ENCODE peak calls at places on chromosomes 16 and 17, in four cellular contexts. One of them, this sample, is unnamed.
A peak's percentile ranks its signal among the peaks of the same experiment; 100 is the strongest.

GRCh38 chr17:57242148-57242547 is 14.2 kb upstream of the MSI2 start:
- DNase-seq in left lung: no peak
- DNase-seq in foreskin fibroblast: no peak
- DNase-seq in esophagus squamous epithelium: no peak
- DNase-seq in this sample: no peak

GRCh38 chr17:81996757-81997441 is 19.5 kb downstream of the ASPSCR1 start:
- DNase-seq in left lung: no peak
- DNase-seq in foreskin fibroblast: no peak
- DNase-seq in esophagus squamous epithelium: no peak
- DNase-seq in this sample: no peak

GRCh38 chr16:75262104-75262799 is 10.8 kb upstream of the BCAR1 start:
- DNase-seq in left lung: no peak
- DNase-seq in foreskin fibroblast: peak; percentile 70
- DNase-seq in esophagus squamous epithelium: no peak
- DNase-seq in this sample: no peak

GRCh38 chr16:31874354-31875111 is 926 bp downstream of the ZNF267 start:
- DNase-seq in left lung: no peak
- DNase-seq in foreskin fibroblast: peak; percentile 60
- DNase-seq in esophagus squamous epithelium: no peak
- DNase-seq in this sample: no peak

GRCh38 chr17:29401237-29401636 is 11.1 kb downstream of the TAOK1 start:
- DNase-seq in left lung: no peak
- DNase-seq in foreskin fibroblast: no peak
- DNase-seq in esophagus squamous epithelium: no peak
- DNase-seq in this sample: no peak

GRCh38 chr16:66668777-66669444 is 27.6 kb downstream of the CMTM4 start:
- DNase-seq in left lung: no peak
- DNase-seq in foreskin fibroblast: peak; percentile 88
- DNase-seq in esophagus squamous epithelium: no peak
- DNase-seq in this sample: peak; percentile 48

GRCh38 chr16:69772560-69773254 is 10.6 kb downstream of the WWP2 start:
- DNase-seq in left lung: no peak
- DNase-seq in foreskin fibroblast: peak; percentile 47
- DNase-seq in esophagus squamous epithelium: no peak
- DNase-seq in this sample: no peak

GRCh38 chr17:80633994-80634566 is 89.4 kb downstream of the RPTOR start:
- DNase-seq in left lung: no peak
- DNase-seq in foreskin fibroblast: no peak
- DNase-seq in esophagus squamous epithelium: no peak
- DNase-seq in this sample: no peak

GRCh38 chr17:5610956-5611355 is 26.6 kb upstream of the NLRP1 start:
- DNase-seq in left lung: no peak
- DNase-seq in foreskin fibroblast: no peak
- DNase-seq in esophagus squamous epithelium: no peak
- DNase-seq in this sample: no peak

GRCh38 chr17:47850692-47851573 is at the start of gene SP6:
- DNase-seq in left lung: peak; percentile 94
- DNase-seq in foreskin fibroblast: peak; percentile 85
- DNase-seq in esophagus squamous epithelium: no peak
- DNase-seq in this sample: no peak

GRCh38 chr17:18143044-18143936 is 34.7 kb downstream of the MYO15A start:
- DNase-seq in left lung: no peak
- DNase-seq in foreskin fibroblast: peak; percentile 48
- DNase-seq in esophagus squamous epithelium: no peak
- DNase-seq in this sample: no peak

GRCh38 chr17:37361543-37361942 is 14.2 kb upstream of the C17orf78 start:
- DNase-seq in left lung: no peak
- DNase-seq in foreskin fibroblast: peak; percentile 8
- DNase-seq in esophagus squamous epithelium: no peak
- DNase-seq in this sample: no peak

GRCh38 chr16:57999366-57999970 is 1.0 kb downstream of the ZNF319 start:
- DNase-seq in left lung: no peak
- DNase-seq in foreskin fibroblast: peak; percentile 54
- DNase-seq in esophagus squamous epithelium: no peak
- DNase-seq in this sample: no peak

GRCh38 chr17:16348586-16348985 is 4.7 kb downstream of the CENPV start:
- DNase-seq in left lung: no peak
- DNase-seq in foreskin fibroblast: no peak
- DNase-seq in esophagus squamous epithelium: no peak
- DNase-seq in this sample: no peak

GRCh38 chr16:62036101-62036806 is at the start of gene CDH8:
- DNase-seq in left lung: peak; percentile 84
- DNase-seq in foreskin fibroblast: peak; percentile 2
- DNase-seq in esophagus squamous epithelium: no peak
- DNase-seq in this sample: no peak

GRCh38 chr17:266701-267656 is 85.5 kb upstream of the DOC2B start:
- DNase-seq in left lung: peak; percentile 38
- DNase-seq in foreskin fibroblast: no peak
- DNase-seq in esophagus squamous epithelium: no peak
- DNase-seq in this sample: no peak

GRCh38 chr16:14179116-14179515 is 108.0 kb downstream of the MRTFB start:
- DNase-seq in left lung: no peak
- DNase-seq in foreskin fibroblast: peak; percentile 57
- DNase-seq in esophagus squamous epithelium: no peak
- DNase-seq in this sample: no peak

GRCh38 chr17:869567-870530 is 87.7 kb downstream of the MRM3 start:
- DNase-seq in left lung: no peak
- DNase-seq in foreskin fibroblast: peak; percentile 55
- DNase-seq in esophagus squamous epithelium: no peak
- DNase-seq in this sample: peak; percentile 77

GRCh38 chr17:19706791-19707727 is 9.3 kb downstream of the SLC47A2 start:
- DNase-seq in left lung: peak; percentile 53
- DNase-seq in foreskin fibroblast: no peak
- DNase-seq in esophagus squamous epithelium: no peak
- DNase-seq in this sample: no peak

GRCh38 chr16:58490100-58490499 is 9.8 kb upstream of the NDRG4 start:
- DNase-seq in left lung: peak; percentile 34
- DNase-seq in foreskin fibroblast: no peak
- DNase-seq in esophagus squamous epithelium: no peak
- DNase-seq in this sample: no peak

GRCh38 chr17:70355185-70355584 is 185.9 kb downstream of the KCNJ2 start:
- DNase-seq in left lung: no peak
- DNase-seq in foreskin fibroblast: peak; percentile 78
- DNase-seq in esophagus squamous epithelium: no peak
- DNase-seq in this sample: no peak

GRCh38 chr17:44533533-44534246 is 23.6 kb upstream of the FZD2 start:
- DNase-seq in left lung: peak; percentile 94
- DNase-seq in foreskin fibroblast: peak; percentile 96
- DNase-seq in esophagus squamous epithelium: no peak
- DNase-seq in this sample: no peak

GRCh38 chr16:69320731-69321073 is 9.6 kb downstream of the VPS4A start:
- DNase-seq in left lung: no peak
- DNase-seq in foreskin fibroblast: no peak
- DNase-seq in esophagus squamous epithelium: no peak
- DNase-seq in this sample: no peak

GRCh38 chr17:15000661-15001060 is 264.5 kb downstream of the PMP22 start:
- DNase-seq in left lung: no peak
- DNase-seq in foreskin fibroblast: no peak
- DNase-seq in esophagus squamous epithelium: no peak
- DNase-seq in this sample: no peak

GRCh38 chr16:28499854-28500253 is 5.4 kb downstream of the APOBR start:
- DNase-seq in left lung: no peak
- DNase-seq in foreskin fibroblast: no peak
- DNase-seq in esophagus squamous epithelium: no peak
- DNase-seq in this sample: no peak

GRCh38 chr16:8936421-8936820 is 27.3 kb downstream of the USP7 start:
- DNase-seq in left lung: no peak
- DNase-seq in foreskin fibroblast: peak; percentile 65
- DNase-seq in esophagus squamous epithelium: no peak
- DNase-seq in this sample: no peak

GRCh38 chr17:4256952-4257351 is 6.8 kb downstream of the ANKFY1 start:
- DNase-seq in left lung: no peak
- DNase-seq in foreskin fibroblast: peak; percentile 12
- DNase-seq in esophagus squamous epithelium: no peak
- DNase-seq in this sample: no peak

GRCh38 chr17:49996495-49997255 is 1.7 kb upstream of the DLX3 start:
- DNase-seq in left lung: peak; percentile 91
- DNase-seq in foreskin fibroblast: peak; percentile 62
- DNase-seq in esophagus squamous epithelium: no peak
- DNase-seq in this sample: no peak

GRCh38 chr16:11788914-11789313 is 8.1 kb downstream of the ZC3H7A start:
- DNase-seq in left lung: no peak
- DNase-seq in foreskin fibroblast: no peak
- DNase-seq in esophagus squamous epithelium: no peak
- DNase-seq in this sample: no peak

GRCh38 chr17:74921769-74922168 is 1.3 kb downstream of the USH1G start:
- DNase-seq in left lung: no peak
- DNase-seq in foreskin fibroblast: no peak
- DNase-seq in esophagus squamous epithelium: no peak
- DNase-seq in this sample: no peak

GRCh38 chr16:28514246-28514645 is 7.6 kb upstream of the IL27 start:
- DNase-seq in left lung: no peak
- DNase-seq in foreskin fibroblast: no peak
- DNase-seq in esophagus squamous epithelium: no peak
- DNase-seq in this sample: no peak

GRCh38 chr16:29029168-29029994 is 44.5 kb downstream of the LAT start:
- DNase-seq in left lung: no peak
- DNase-seq in foreskin fibroblast: peak; percentile 88
- DNase-seq in esophagus squamous epithelium: no peak
- DNase-seq in this sample: peak; percentile 73

GRCh38 chr16:2174396-2175131 is 19.0 kb downstream of the TRAF7 start:
- DNase-seq in left lung: no peak
- DNase-seq in foreskin fibroblast: no peak
- DNase-seq in esophagus squamous epithelium: no peak
- DNase-seq in this sample: no peak

GRCh38 chr17:41417576-41418015 is 6.8 kb downstream of the KRT37 start:
- DNase-seq in left lung: no peak
- DNase-seq in foreskin fibroblast: peak; percentile 29
- DNase-seq in esophagus squamous epithelium: no peak
- DNase-seq in this sample: no peak
- TF ChIP-seq CTCF in left lung: peak; percentile 21
- TF ChIP-seq CTCF in foreskin fibroblast: peak; percentile 15
- TF ChIP-seq CTCF in esophagus squamous epithelium: peak; percentile 74
- TF ChIP-seq CTCF in this sample: peak; percentile 30

GRCh38 chr17:11239379-11239970 is 1.5 kb upstream of the SHISA6 start:
- DNase-seq in left lung: no peak
- DNase-seq in foreskin fibroblast: no peak
- DNase-seq in esophagus squamous epithelium: no peak
- DNase-seq in this sample: no peak
- H3K4me3 ChIP-seq in left lung: no peak overlapping the region
- H3K4me3 ChIP-seq in foreskin fibroblast: no peak overlapping the region
- H3K4me3 ChIP-seq in esophagus squamous epithelium: no peak overlapping the region
- H3K4me3 ChIP-seq in this sample: no peak overlapping the region

GRCh38 chr16:87661561-87661960 is 59.3 kb downstream of the JPH3 start:
- DNase-seq in left lung: peak; percentile 58
- DNase-seq in foreskin fibroblast: peak; percentile 70
- DNase-seq in esophagus squamous epithelium: no peak
- DNase-seq in this sample: no peak
- TF ChIP-seq CTCF in left lung: no peak
- TF ChIP-seq CTCF in foreskin fibroblast: no peak
- TF ChIP-seq CTCF in esophagus squamous epithelium: no peak
- TF ChIP-seq CTCF in this sample: no peak

GRCh38 chr16:56191807-56192643 is 736 bp downstream of the GNAO1 start:
- DNase-seq in left lung: no peak
- DNase-seq in foreskin fibroblast: peak; percentile 1
- DNase-seq in esophagus squamous epithelium: no peak
- DNase-seq in this sample: no peak
- H3K4me3 ChIP-seq in left lung: peak overlapping the region; percentile 43
- H3K4me3 ChIP-seq in foreskin fibroblast: peak overlapping the region; percentile 20
- H3K4me3 ChIP-seq in esophagus squamous epithelium: peak overlapping the region; percentile 77
- H3K4me3 ChIP-seq in this sample: peak overlapping the region; percentile 46

GRCh38 chr16:71894921-71895678 is at the start of gene IST1:
- DNase-seq in left lung: peak; percentile 99
- DNase-seq in foreskin fibroblast: peak; percentile 100
- DNase-seq in esophagus squamous epithelium: peak; percentile 94
- DNase-seq in this sample: peak; percentile 95
- TF ChIP-seq CTCF in left lung: no peak
- TF ChIP-seq CTCF in foreskin fibroblast: no peak
- TF ChIP-seq CTCF in esophagus squamous epithelium: no peak
- TF ChIP-seq CTCF in this sample: no peak

DNA sequence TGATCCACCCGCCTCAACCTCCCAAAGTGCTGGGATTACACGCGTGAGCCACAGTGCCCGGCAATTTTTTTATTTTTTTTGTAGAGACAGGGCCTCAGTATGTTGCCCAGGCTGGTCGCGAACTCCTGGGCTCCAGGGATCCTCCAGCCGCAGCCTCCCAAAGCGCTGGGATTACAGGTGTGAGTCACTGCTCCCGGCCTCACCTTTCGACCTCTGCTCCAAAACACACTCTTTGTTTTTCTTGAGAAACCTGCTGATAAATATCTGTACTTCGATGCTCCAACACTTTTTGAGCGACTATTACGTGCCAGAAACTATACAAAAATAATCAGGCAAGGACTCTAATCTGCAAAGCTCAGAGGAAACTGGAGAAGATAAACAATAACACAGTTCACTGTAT is 1.0 kb downstream of the MED1 start:
- DNase-seq in left lung: no peak
- DNase-seq in foreskin fibroblast: no peak
- DNase-seq in esophagus squamous epithelium: no peak
- DNase-seq in this sample: no peak
- H3K4me3 ChIP-seq in left lung: no peak overlapping the region
- H3K4me3 ChIP-seq in foreskin fibroblast: peak overlapping the region; percentile 90
- H3K4me3 ChIP-seq in esophagus squamous epithelium: peak overlapping the region; percentile 81
- H3K4me3 ChIP-seq in this sample: peak overlapping the region; percentile 98

DNA sequence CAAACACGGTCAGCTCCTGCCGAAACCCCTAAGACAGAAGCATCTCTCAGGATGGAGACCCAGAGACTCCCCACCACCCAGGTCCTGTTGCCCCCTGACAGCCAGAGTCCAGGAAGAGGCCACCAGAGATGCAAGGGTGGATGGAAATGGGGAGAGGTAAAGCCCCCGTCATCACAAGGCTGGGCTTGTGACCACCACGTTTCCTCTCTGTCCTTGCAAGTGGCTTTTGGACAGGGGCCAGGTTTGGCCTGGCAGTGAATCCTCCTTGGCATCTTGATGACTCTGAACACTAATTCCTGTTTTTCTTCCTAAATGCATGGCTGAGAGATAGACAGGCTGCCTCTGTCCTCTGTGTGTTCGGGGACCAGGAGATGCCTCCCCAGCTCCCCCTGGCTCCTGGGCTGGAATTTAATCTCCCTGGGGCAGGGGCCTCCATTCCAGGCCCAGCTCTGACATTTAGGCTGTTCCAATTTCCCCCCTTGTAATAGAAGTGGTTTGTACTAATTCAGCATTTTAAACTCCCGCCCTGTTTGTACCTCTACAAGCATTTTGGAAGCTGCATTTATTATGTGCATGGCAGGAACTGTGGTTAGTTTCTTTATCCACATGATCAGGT is 116.2 kb upstream of the IRX6 start:
- DNase-seq in left lung: no peak
- DNase-seq in foreskin fibroblast: no peak
- DNase-seq in esophagus squamous epithelium: no peak
- DNase-seq in this sample: no peak
- TF ChIP-seq CTCF in left lung: no peak
- TF ChIP-seq CTCF in foreskin fibroblast: no peak
- TF ChIP-seq CTCF in esophagus squamous epithelium: no peak
- TF ChIP-seq CTCF in this sample: no peak

This sample was measured in AG09309.